ENCODE peak calls at places on chromosomes 11 and 22, in eight cellular contexts. One of them, this sample, is unnamed.

GRCh38 chr11:44950036-44950624 is 553 bp downstream of the TP53I11 start:
- DNase-seq in glutamatergic neuron: peak
- DNase-seq in spleen: peak
- DNase-seq in mesenchymal stem cell: no peak
- DNase-seq in activated CD4-positive, CD25-positive, alpha-beta regulatory T cell treated with anti-CD3 and anti-CD28 coated beads, Interleukin-2, amount 50 U/mL, for 16 hours: no peak
- DNase-seq in germinal center: no peak
- DNase-seq in GM06990: no peak
- DNase-seq in IMR-90: no peak
- DNase-seq in this sample: no peak

GRCh38 chr11:134510171-134510570 is 98.1 kb upstream of the B3GAT1 start:
- DNase-seq in glutamatergic neuron: no peak
- DNase-seq in spleen: no peak
- DNase-seq in mesenchymal stem cell: no peak
- DNase-seq in activated CD4-positive, CD25-positive, alpha-beta regulatory T cell treated with anti-CD3 and anti-CD28 coated beads, Interleukin-2, amount 50 U/mL, for 16 hours: no peak
- DNase-seq in germinal center: no peak
- DNase-seq in GM06990: no peak
- DNase-seq in IMR-90: no peak
- DNase-seq in this sample: no peak

GRCh38 chr11:68120212-68121066 is 749 bp downstream of the CHKA start:
- DNase-seq in glutamatergic neuron: peak
- DNase-seq in spleen: peak
- DNase-seq in mesenchymal stem cell: peak
- DNase-seq in activated CD4-positive, CD25-positive, alpha-beta regulatory T cell treated with anti-CD3 and anti-CD28 coated beads, Interleukin-2, amount 50 U/mL, for 16 hours: no peak
- DNase-seq in germinal center: peak
- DNase-seq in GM06990: peak
- DNase-seq in IMR-90: peak
- DNase-seq in this sample: peak

GRCh38 chr11:69381681-69382130 is 87.8 kb downstream of the MYEOV start:
- DNase-seq in glutamatergic neuron: no peak
- DNase-seq in spleen: peak
- DNase-seq in mesenchymal stem cell: no peak
- DNase-seq in activated CD4-positive, CD25-positive, alpha-beta regulatory T cell treated with anti-CD3 and anti-CD28 coated beads, Interleukin-2, amount 50 U/mL, for 16 hours: no peak
- DNase-seq in germinal center: no peak
- DNase-seq in GM06990: no peak
- DNase-seq in IMR-90: no peak
- DNase-seq in this sample: no peak

GRCh38 chr11:129593098-129593497 is 217.4 kb downstream of the BARX2 start:
- DNase-seq in glutamatergic neuron: no peak
- DNase-seq in spleen: no peak
- DNase-seq in mesenchymal stem cell: no peak
- DNase-seq in activated CD4-positive, CD25-positive, alpha-beta regulatory T cell treated with anti-CD3 and anti-CD28 coated beads, Interleukin-2, amount 50 U/mL, for 16 hours: no peak
- DNase-seq in germinal center: no peak
- DNase-seq in GM06990: no peak
- DNase-seq in IMR-90: no peak
- DNase-seq in this sample: no peak

GRCh38 chr11:92415246-92415645 is 190.6 kb downstream of the FAT3 start:
- DNase-seq in glutamatergic neuron: no peak
- DNase-seq in spleen: no peak
- DNase-seq in mesenchymal stem cell: no peak
- DNase-seq in activated CD4-positive, CD25-positive, alpha-beta regulatory T cell treated with anti-CD3 and anti-CD28 coated beads, Interleukin-2, amount 50 U/mL, for 16 hours: no peak
- DNase-seq in germinal center: no peak
- DNase-seq in GM06990: no peak
- DNase-seq in IMR-90: no peak
- DNase-seq in this sample: no peak

GRCh38 chr11:22467741-22468140 is 129.6 kb downstream of the SLC17A6 start:
- DNase-seq in glutamatergic neuron: no peak
- DNase-seq in spleen: no peak
- DNase-seq in mesenchymal stem cell: no peak
- DNase-seq in activated CD4-positive, CD25-positive, alpha-beta regulatory T cell treated with anti-CD3 and anti-CD28 coated beads, Interleukin-2, amount 50 U/mL, for 16 hours: no peak
- DNase-seq in germinal center: no peak
- DNase-seq in GM06990: no peak
- DNase-seq in IMR-90: peak
- DNase-seq in this sample: no peak

GRCh38 chr11:111460752-111461305 is 51.4 kb downstream of the BTG4 start:
- DNase-seq in glutamatergic neuron: no peak
- DNase-seq in spleen: no peak
- DNase-seq in mesenchymal stem cell: no peak
- DNase-seq in activated CD4-positive, CD25-positive, alpha-beta regulatory T cell treated with anti-CD3 and anti-CD28 coated beads, Interleukin-2, amount 50 U/mL, for 16 hours: no peak
- DNase-seq in germinal center: no peak
- DNase-seq in GM06990: no peak
- DNase-seq in IMR-90: peak
- DNase-seq in this sample: no peak

GRCh38 chr11:124761301-124762021 is 629 bp downstream of the ESAM start:
- DNase-seq in glutamatergic neuron: no peak
- DNase-seq in spleen: no peak
- DNase-seq in mesenchymal stem cell: no peak
- DNase-seq in activated CD4-positive, CD25-positive, alpha-beta regulatory T cell treated with anti-CD3 and anti-CD28 coated beads, Interleukin-2, amount 50 U/mL, for 16 hours: no peak
- DNase-seq in germinal center: no peak
- DNase-seq in GM06990: peak
- DNase-seq in IMR-90: no peak
- DNase-seq in this sample: no peak

GRCh38 chr11:1206391-1207271 is 16.2 kb upstream of the MUC5B start:
- DNase-seq in glutamatergic neuron: peak
- DNase-seq in spleen: peak
- DNase-seq in mesenchymal stem cell: no peak
- DNase-seq in activated CD4-positive, CD25-positive, alpha-beta regulatory T cell treated with anti-CD3 and anti-CD28 coated beads, Interleukin-2, amount 50 U/mL, for 16 hours: no peak
- DNase-seq in germinal center: no peak
- DNase-seq in GM06990: peak
- DNase-seq in IMR-90: no peak
- DNase-seq in this sample: no peak

GRCh38 chr11:101428918-101429317 is 154.9 kb downstream of the TRPC6 start:
- DNase-seq in glutamatergic neuron: no peak
- DNase-seq in spleen: no peak
- DNase-seq in mesenchymal stem cell: peak
- DNase-seq in activated CD4-positive, CD25-positive, alpha-beta regulatory T cell treated with anti-CD3 and anti-CD28 coated beads, Interleukin-2, amount 50 U/mL, for 16 hours: no peak
- DNase-seq in germinal center: no peak
- DNase-seq in GM06990: no peak
- DNase-seq in IMR-90: peak
- DNase-seq in this sample: peak

GRCh38 chr22:32058656-32059280 is 15.7 kb downstream of the SLC5A1 start:
- DNase-seq in glutamatergic neuron: no peak
- DNase-seq in spleen: no peak
- DNase-seq in mesenchymal stem cell: peak
- DNase-seq in activated CD4-positive, CD25-positive, alpha-beta regulatory T cell treated with anti-CD3 and anti-CD28 coated beads, Interleukin-2, amount 50 U/mL, for 16 hours: no peak
- DNase-seq in germinal center: no peak
- DNase-seq in GM06990: no peak
- DNase-seq in IMR-90: no peak
- DNase-seq in this sample: no peak

GRCh38 chr11:69702239-69702668 is 1.6 kb downstream of the FGF19 start:
- DNase-seq in glutamatergic neuron: no peak
- DNase-seq in spleen: peak
- DNase-seq in mesenchymal stem cell: no peak
- DNase-seq in activated CD4-positive, CD25-positive, alpha-beta regulatory T cell treated with anti-CD3 and anti-CD28 coated beads, Interleukin-2, amount 50 U/mL, for 16 hours: no peak
- DNase-seq in germinal center: no peak
- DNase-seq in GM06990: no peak
- DNase-seq in IMR-90: no peak
- DNase-seq in this sample: no peak

GRCh38 chr11:20647976-20648565 is 21.3 kb upstream of the NELL1 start:
- DNase-seq in glutamatergic neuron: peak
- DNase-seq in spleen: no peak
- DNase-seq in mesenchymal stem cell: peak
- DNase-seq in activated CD4-positive, CD25-positive, alpha-beta regulatory T cell treated with anti-CD3 and anti-CD28 coated beads, Interleukin-2, amount 50 U/mL, for 16 hours: peak
- DNase-seq in germinal center: peak
- DNase-seq in GM06990: no peak
- DNase-seq in IMR-90: peak
- DNase-seq in this sample: peak